ENCODE peak calls at places on chromosome X, in five cellular contexts. W is astrocyte, B is tibial artery, Q is GM23338, F is lung. T is an unnamed sample.

GRCh38 chrX:6159468-6159867 is 69.2 kb downstream of the NLGN4X start:
- DNase-seq in F (no peak), W (no peak), B (no peak), Q (no peak), T (no peak)

GRCh38 chrX:155956649-155957048 is 40.8 kb upstream of the IL9R start:
- DNase-seq in F (no peak), Q (no peak), B (no peak), W (no peak), T (no peak)

GRCh38 chrX:102832661-102833060 is 104.4 kb upstream of the RAB40AL start:
- DNase-seq in F (no peak), Q (peak), B (no peak), W (peak), T (no peak)

GRCh38 chrX:123833387-123833786 is 26.5 kb upstream of the XIAP start:
- DNase-seq in W (no peak), F (peak), B (peak), Q (peak), T (peak)

GRCh38 chrX:9249452-9249851 is 215.4 kb upstream of the TBL1X start:
- DNase-seq in F (no peak), Q (no peak), B (no peak), W (no peak), T (no peak)

GRCh38 chrX:39736219-39737211 is 361.2 kb downstream of the BCOR start:
- DNase-seq in B (peak), F (peak), Q (no peak), W (peak), T (peak)

GRCh38 chrX:102985182-102985581 is 48.1 kb downstream of the RAB40AL start:
- DNase-seq in W (no peak), Q (no peak), B (peak), F (no peak), T (no peak)

GRCh38 chrX:97743014-97743413 is 859.3 kb downstream of the RPA4 start:
- DNase-seq in F (no peak), Q (peak), W (no peak), B (no peak), T (no peak)

GRCh38 chrX:44873415-44874270 is 655 bp downstream of the KDM6A start:
- DNase-seq in F (peak), Q (peak), B (peak), W (peak), T (peak)

GRCh38 chrX:108298165-108298602 is 140.0 kb downstream of the COL4A6 start:
- DNase-seq in B (no peak), W (no peak), F (no peak), Q (no peak), T (no peak)

GRCh38 chrX:46611658-46612362 is 38.2 kb downstream of the CHST7 start:
- DNase-seq in W (no peak), Q (no peak), B (no peak), F (no peak), T (no peak)

GRCh38 chrX:49756692-49757091 is 60.9 kb upstream of the PAGE1 start:
- DNase-seq in B (no peak), Q (no peak), W (no peak), F (no peak), T (no peak)

DNA sequence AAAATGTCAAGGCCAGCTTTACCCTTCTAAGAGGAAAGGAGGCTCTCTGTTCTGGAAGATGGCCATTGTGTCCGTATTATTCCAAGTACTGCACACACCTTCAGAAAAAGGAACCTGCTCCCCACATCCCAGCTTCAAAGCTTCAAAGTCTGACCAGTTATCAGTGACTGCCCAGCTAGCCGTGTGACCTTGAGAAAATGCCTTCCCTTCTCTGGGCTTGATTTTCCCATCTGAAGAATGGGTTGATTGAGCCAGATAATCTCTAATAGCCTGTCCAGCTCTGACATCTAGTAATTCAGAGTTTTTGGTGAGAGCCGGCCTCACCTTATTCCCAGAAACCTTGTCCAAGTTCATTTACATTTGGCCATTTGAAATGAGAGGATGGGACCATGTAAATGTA is 3.0 kb downstream of the LONRF3 start:
- DNase-seq in W (no peak), B (no peak), Q (no peak), F (no peak), T (no peak)
- H3K4me3 ChIP-seq in W (no peak), B (no peak), Q (no peak), F (no peak), T (no peak)

GRCh38 chrX:150570512-150570911 is 2.1 kb downstream of the MTM1 start:
- DNase-seq in Q (no peak), W (no peak), B (no peak), F (no peak), T (no peak)
- H3K4me3 ChIP-seq in Q (no peak), W (no peak), B (no peak), F (no peak), T (no peak)

DNA sequence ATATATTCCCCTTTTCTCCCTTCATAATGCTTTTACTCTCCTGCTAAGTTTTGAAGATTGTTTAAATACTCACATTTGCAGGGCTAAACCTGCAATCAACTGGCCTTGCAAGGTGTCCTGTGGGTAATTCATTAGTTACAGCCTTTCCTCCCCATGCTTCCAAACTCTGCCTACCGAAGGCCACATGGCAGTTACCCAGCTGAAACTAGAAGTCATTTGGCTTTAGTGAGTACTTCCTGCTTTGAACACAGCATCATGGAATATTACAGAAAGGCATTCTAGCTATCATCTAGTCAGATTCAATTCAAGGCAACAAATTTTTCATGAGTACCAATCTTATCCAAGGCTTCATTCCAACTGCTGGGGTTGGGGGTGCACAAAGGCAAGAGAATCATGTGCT is 55.6 kb downstream of the SRPX start:
- DNase-seq in W (no peak), B (no peak), Q (no peak), F (no peak), T (no peak)
- H3K4me3 ChIP-seq in W (no peak), B (no peak), Q (no peak), F (no peak), T (no peak)

DNA sequence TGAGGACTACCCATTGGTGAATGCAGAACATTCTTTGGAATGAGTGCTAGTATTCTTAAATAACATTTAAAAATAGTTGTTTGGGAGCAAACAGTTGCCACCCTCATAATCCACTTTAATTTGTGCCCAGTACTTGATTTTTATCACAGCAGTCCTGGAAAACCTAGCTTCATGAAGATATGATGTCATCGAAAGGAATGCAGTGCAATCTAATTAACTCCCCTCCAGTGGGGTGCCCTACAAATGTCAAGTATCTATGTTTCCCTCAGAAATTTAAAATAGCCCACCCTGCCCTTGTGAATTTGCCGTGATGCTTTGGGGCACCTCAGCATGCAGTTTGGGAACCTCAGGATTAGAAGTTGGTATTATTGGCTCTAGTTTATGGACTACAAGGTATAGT is 5.4 kb downstream of the RAB9A start:
- DNase-seq in F (no peak), Q (no peak), B (no peak), W (peak), T (no peak)
- H3K4me3 ChIP-seq in F (no peak), Q (no peak), B (no peak), W (no peak), T (no peak)

GRCh38 chrX:74423289-74423985 is 2.1 kb downstream of the SLC16A2 start:
- DNase-seq in B (no peak), W (no peak), F (no peak), Q (peak), T (no peak)

GRCh38 chrX:74422029-74422352 is 698 bp downstream of the SLC16A2 start:
- DNase-seq in B (no peak), F (no peak), Q (peak), W (no peak), T (no peak)

GRCh38 chrX:74421181-74422028 is at the start of gene SLC16A2:
- DNase-seq in F (peak), B (peak), Q (peak), W (peak), T (peak)

GRCh38 chrX:74420194-74421035 is 878 bp upstream of the SLC16A2 start:
- DNase-seq in Q (peak), W (peak), F (peak), B (peak), T (peak)

DNA sequence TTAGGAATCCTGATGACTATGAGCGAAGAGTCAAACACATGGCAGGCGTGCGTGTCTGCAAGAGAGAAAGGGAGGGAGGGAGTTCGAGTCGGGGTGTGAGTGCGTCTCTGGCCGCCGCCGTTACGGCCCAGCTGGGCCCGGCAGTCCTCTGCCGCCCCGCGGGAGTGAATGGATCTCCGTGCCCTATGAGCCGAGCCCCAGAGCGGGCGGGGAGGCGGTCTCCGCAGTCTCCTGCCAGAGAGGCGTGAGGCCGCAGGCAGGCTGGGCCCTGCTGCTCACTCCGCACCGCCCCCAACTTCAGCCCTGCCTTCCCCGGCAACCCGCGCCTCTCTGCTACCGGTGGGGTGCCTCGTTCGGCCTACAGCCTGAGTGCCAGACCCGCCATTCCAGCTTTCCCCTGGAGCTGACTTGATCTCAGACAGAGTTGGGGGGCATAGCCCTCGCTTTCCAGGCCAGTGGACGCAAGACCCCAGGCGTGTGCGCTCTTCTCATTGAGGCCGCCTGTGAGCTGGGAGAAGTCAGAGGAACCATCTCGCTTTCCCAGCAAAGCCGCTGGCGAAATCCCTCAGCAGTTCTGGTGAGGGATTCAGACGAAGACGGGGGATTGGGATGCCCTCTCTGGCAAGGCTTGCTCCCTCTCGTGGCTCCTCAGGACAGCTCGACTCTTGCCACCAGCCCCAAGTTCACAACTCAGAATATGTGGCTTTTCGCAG is 1.4 kb downstream of the SLC16A2 start:
- DNase-seq in B (peak), W (peak), Q (peak), F (peak), T (peak)
- H3K4me3 ChIP-seq in B (peak), W (peak), Q (peak), F (no peak), T (peak)

DNA sequence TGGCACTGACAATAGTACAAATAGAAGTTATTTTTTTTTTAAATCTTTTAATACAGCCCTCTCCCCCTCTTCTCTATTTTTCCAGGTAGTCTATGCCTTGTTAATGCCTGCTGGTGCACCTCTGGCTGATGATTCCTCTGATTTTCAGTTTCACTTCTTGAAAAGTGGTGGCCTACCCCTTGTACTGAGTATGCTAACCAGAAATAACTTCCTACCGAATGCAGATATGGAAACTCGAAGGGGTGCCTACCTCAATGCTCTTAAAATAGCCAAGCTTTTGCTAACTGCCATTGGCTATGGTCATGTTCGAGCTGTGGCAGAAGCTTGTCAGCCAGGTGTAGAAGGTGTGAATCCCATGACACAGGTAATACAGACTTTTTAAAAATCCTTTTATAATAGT is 99.1 kb downstream of the USP9X start:
- DNase-seq in W (no peak), B (no peak), F (no peak), Q (no peak), T (no peak)
- H3K4me3 ChIP-seq in W (no peak), B (no peak), F (no peak), Q (no peak), T (no peak)

DNA sequence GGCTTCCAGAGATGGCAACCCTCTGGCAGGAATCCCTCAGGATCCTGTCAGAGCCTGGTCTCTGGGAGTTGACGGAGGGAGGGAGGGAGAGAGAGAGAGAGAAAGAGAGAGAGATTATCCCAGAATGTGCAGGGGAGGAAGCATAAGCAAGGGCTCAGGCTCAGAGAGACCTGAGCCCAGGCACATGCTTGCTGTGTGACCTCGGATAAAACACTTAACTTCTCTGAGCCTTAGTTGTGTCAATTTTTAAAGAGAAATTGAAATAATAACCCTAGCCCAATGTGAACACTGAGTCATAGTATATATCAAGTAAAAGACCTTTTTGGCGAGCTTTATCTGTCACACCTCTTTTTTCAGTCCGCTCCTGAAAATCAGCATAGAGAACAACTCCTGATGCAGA is 473 bp upstream of the USP51 start:
- DNase-seq in W (no peak), B (no peak), F (no peak), Q (no peak), T (no peak)
- H3K4me3 ChIP-seq in W (no peak), B (peak), F (peak), Q (peak), T (peak)

T was measured in prostate gland.